ENCODE peak calls at places on chromosomes 4 and X, in six cellular contexts. D is K562, U is fibroblast of lung, L is foreskin keratinocyte, C is upper lobe of right lung, H is MM.1S. S is an unnamed sample. For H3K4me1, the result is how much of the 10 kb centered on the place peaks cover.

GRCh38 chrX:115330498-115331138 is 41.1 kb downstream of the LUZP4 start:
- DNase-seq in U (peak), H (peak), C (no peak), D (peak), L (peak), S (no peak)

GRCh38 chrX:44253573-44253942 is 89.9 kb downstream of the EFHC2 start:
- DNase-seq in C (no peak), H (no peak), L (no peak), D (no peak), U (no peak), S (no peak)

GRCh38 chr4:112082954-112083586 is 62.2 kb upstream of the FAM241A start:
- DNase-seq in H (no peak), U (peak), L (peak), D (no peak), C (no peak), S (no peak)

GRCh38 chrX:115337735-115338134 is 48.2 kb downstream of the LUZP4 start:
- DNase-seq in C (no peak), D (no peak), L (no peak), H (no peak), U (peak), S (no peak)

GRCh38 chrX:74421181-74422028 is at the start of gene SLC16A2:
- DNase-seq in H (peak), C (peak), D (no peak), U (peak), L (peak), S (peak)

GRCh38 chr4:46389301-46389761 is 597 bp downstream of the GABRA2 start:
- DNase-seq in H (no peak), D (no peak), U (no peak), L (no peak), C (no peak), S (no peak)

GRCh38 chr4:7581477-7581876 is 146.7 kb upstream of the PSAPL1 start:
- DNase-seq in C (no peak), L (no peak), U (peak), H (peak), D (peak), S (no peak)

GRCh38 chr4:5460106-5460801 is 248.1 kb downstream of the EVC2 start:
- DNase-seq in D (peak), H (peak), U (peak), L (no peak), C (peak), S (peak)

GRCh38 chr4:142707397-142707796 is 138.7 kb downstream of the INPP4B start:
- DNase-seq in C (no peak), D (no peak), L (no peak), U (no peak), H (no peak), S (no peak)

GRCh38 chrX:77493677-77494553 is 46.7 kb downstream of the FGF16 start:
- DNase-seq in L (peak), H (no peak), U (peak), C (no peak), D (peak), S (no peak)

GRCh38 chr4:83305187-83305586 is 20.6 kb upstream of the COQ2 start:
- DNase-seq in D (no peak), H (no peak), L (no peak), U (no peak), C (no peak), S (no peak)
- TF ChIP-seq CTCF in D (no peak), H (no peak), L (no peak), U (no peak), C (no peak), S (no peak)

DNA sequence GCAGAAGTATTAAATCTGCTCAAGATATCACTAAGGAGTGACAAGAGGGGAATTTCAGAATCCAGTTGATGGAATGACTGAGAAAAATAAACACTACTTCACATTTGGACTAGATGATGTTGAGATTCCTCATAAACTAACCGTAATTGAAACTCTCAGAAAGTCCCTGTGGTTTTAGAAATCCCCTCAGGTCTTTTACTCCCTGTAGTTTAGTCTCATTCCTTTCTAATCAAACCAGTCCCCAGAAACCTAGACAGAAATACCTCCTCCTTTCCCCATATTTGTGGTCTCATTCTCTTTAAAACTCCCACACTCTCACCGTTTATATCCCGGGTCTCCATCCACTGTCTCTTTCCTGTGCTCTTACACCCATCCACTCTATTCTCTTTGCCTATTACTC is 15.0 kb upstream of the TLR1 start:
- DNase-seq in L (peak), H (no peak), C (no peak), U (peak), D (no peak), S (no peak)
- H3K4me1 ChIP-seq in L (under half), H (under half), C (under half), U (under half), D (under half), S (under half)

GRCh38 chrX:29903365-29903764 is 312.0 kb upstream of the MAGEB2 start:
- DNase-seq in U (peak), D (no peak), H (no peak), L (no peak), C (no peak), S (no peak)
- TF ChIP-seq CTCF in U (peak), D (no peak), H (no peak), L (peak), C (peak), S (no peak)

GRCh38 chrX:10048695-10049094 is 81.5 kb downstream of the CLDN34 start:
- DNase-seq in L (no peak), U (no peak), C (peak), H (no peak), D (no peak), S (no peak)

GRCh38 chrX:10049246-10049645 is 82.1 kb downstream of the CLDN34 start:
- DNase-seq in D (no peak), L (no peak), H (no peak), U (no peak), C (no peak), S (no peak)

GRCh38 chrX:10048076-10048475 is 80.9 kb downstream of the CLDN34 start:
- DNase-seq in L (no peak), C (no peak), H (no peak), U (no peak), D (no peak), S (no peak)

GRCh38 chrX:10051866-10052265 is 84.7 kb downstream of the CLDN34 start:
- DNase-seq in U (no peak), D (no peak), L (peak), H (no peak), C (no peak), S (no peak)

GRCh38 chrX:10050481-10050880 is 83.3 kb downstream of the CLDN34 start:
- DNase-seq in D (no peak), H (no peak), U (peak), L (no peak), C (no peak), S (no peak)
- H3K4me1 ChIP-seq in D (under half), H (under half), U (under half), L (under half), C (under half), S (under half)